ENCODE peak calls at places on chromosome 21, in nine cellular contexts. One of them, this sample, is unnamed.

GRCh38 chr21:15121655-15122120 is 56.9 kb upstream of the NRIP1 start:
- DNase-seq in left ventricle myocardium inferior: peak
- DNase-seq in PC-9: no peak
- DNase-seq in kidney: no peak
- DNase-seq in DND-41: no peak
- DNase-seq in AG04450: peak
- DNase-seq in coronary artery: no peak
- DNase-seq in SJSA1: no peak
- DNase-seq in GM23338: peak
- DNase-seq in this sample: no peak

GRCh38 chr21:42021751-42022430 is 11.7 kb upstream of the ZBTB21 start:
- DNase-seq in left ventricle myocardium inferior: no peak
- DNase-seq in PC-9: no peak
- DNase-seq in kidney: no peak
- DNase-seq in DND-41: no peak
- DNase-seq in AG04450: no peak
- DNase-seq in coronary artery: no peak
- DNase-seq in SJSA1: no peak
- DNase-seq in GM23338: peak
- DNase-seq in this sample: no peak

GRCh38 chr21:34126269-34126668 is 52.9 kb downstream of the MRPS6 start:
- DNase-seq in left ventricle myocardium inferior: no peak
- DNase-seq in PC-9: no peak
- DNase-seq in kidney: no peak
- DNase-seq in DND-41: no peak
- DNase-seq in AG04450: no peak
- DNase-seq in coronary artery: no peak
- DNase-seq in SJSA1: no peak
- DNase-seq in GM23338: peak
- DNase-seq in this sample: peak

GRCh38 chr21:42153746-42154145 is 65.2 kb upstream of the ABCG1 start:
- DNase-seq in left ventricle myocardium inferior: no peak
- DNase-seq in PC-9: no peak
- DNase-seq in kidney: peak
- DNase-seq in DND-41: no peak
- DNase-seq in AG04450: no peak
- DNase-seq in coronary artery: no peak
- DNase-seq in SJSA1: peak
- DNase-seq in GM23338: no peak
- DNase-seq in this sample: no peak

GRCh38 chr21:26444646-26445045 is 128.4 kb downstream of the CYYR1 start:
- DNase-seq in left ventricle myocardium inferior: no peak
- DNase-seq in PC-9: no peak
- DNase-seq in kidney: no peak
- DNase-seq in DND-41: no peak
- DNase-seq in AG04450: no peak
- DNase-seq in coronary artery: no peak
- DNase-seq in SJSA1: no peak
- DNase-seq in GM23338: no peak
- DNase-seq in this sample: no peak

GRCh38 chr21:41961282-41961701 is 7.5 kb upstream of the C2CD2 start:
- DNase-seq in left ventricle myocardium inferior: no peak
- DNase-seq in PC-9: no peak
- DNase-seq in kidney: no peak
- DNase-seq in DND-41: no peak
- DNase-seq in AG04450: peak
- DNase-seq in coronary artery: no peak
- DNase-seq in SJSA1: peak
- DNase-seq in GM23338: no peak
- DNase-seq in this sample: no peak

GRCh38 chr21:34074283-34075098 is 1.1 kb downstream of the MRPS6 start:
- DNase-seq in left ventricle myocardium inferior: no peak
- DNase-seq in PC-9: no peak
- DNase-seq in kidney: no peak
- DNase-seq in DND-41: no peak
- DNase-seq in AG04450: no peak
- DNase-seq in coronary artery: no peak
- DNase-seq in SJSA1: no peak
- DNase-seq in GM23338: peak
- DNase-seq in this sample: peak

GRCh38 chr21:28675265-28676041 is 317.2 kb downstream of the LTN1 start:
- DNase-seq in left ventricle myocardium inferior: no peak
- DNase-seq in PC-9: no peak
- DNase-seq in kidney: no peak
- DNase-seq in DND-41: no peak
- DNase-seq in AG04450: no peak
- DNase-seq in coronary artery: no peak
- DNase-seq in SJSA1: no peak
- DNase-seq in GM23338: no peak
- DNase-seq in this sample: no peak

GRCh38 chr21:28332796-28333195 is 659.9 kb downstream of the LTN1 start:
- DNase-seq in left ventricle myocardium inferior: no peak
- DNase-seq in PC-9: no peak
- DNase-seq in kidney: no peak
- DNase-seq in DND-41: no peak
- DNase-seq in AG04450: no peak
- DNase-seq in coronary artery: no peak
- DNase-seq in SJSA1: no peak
- DNase-seq in GM23338: no peak
- DNase-seq in this sample: no peak

GRCh38 chr21:41610042-41610839 is 102.3 kb upstream of the TMPRSS2 start:
- DNase-seq in left ventricle myocardium inferior: peak
- DNase-seq in PC-9: peak
- DNase-seq in kidney: no peak
- DNase-seq in DND-41: peak
- DNase-seq in AG04450: no peak
- DNase-seq in coronary artery: no peak
- DNase-seq in SJSA1: peak
- DNase-seq in GM23338: peak
- DNase-seq in this sample: peak

GRCh38 chr21:16775056-16775455 is 737.8 kb upstream of the CXADR start:
- DNase-seq in left ventricle myocardium inferior: no peak
- DNase-seq in PC-9: no peak
- DNase-seq in kidney: no peak
- DNase-seq in DND-41: no peak
- DNase-seq in AG04450: no peak
- DNase-seq in coronary artery: no peak
- DNase-seq in SJSA1: no peak
- DNase-seq in GM23338: peak
- DNase-seq in this sample: no peak

GRCh38 chr21:23014021-23014420 is 2015.8 kb downstream of the NCAM2 start:
- DNase-seq in left ventricle myocardium inferior: no peak
- DNase-seq in PC-9: no peak
- DNase-seq in kidney: no peak
- DNase-seq in DND-41: no peak
- DNase-seq in AG04450: no peak
- DNase-seq in coronary artery: no peak
- DNase-seq in SJSA1: no peak
- DNase-seq in GM23338: no peak
- DNase-seq in this sample: no peak

GRCh38 chr21:40846566-40847411 is at the start of gene DSCAM:
- DNase-seq in left ventricle myocardium inferior: no peak
- DNase-seq in PC-9: no peak
- DNase-seq in kidney: no peak
- DNase-seq in DND-41: no peak
- DNase-seq in AG04450: no peak
- DNase-seq in coronary artery: no peak
- DNase-seq in SJSA1: no peak
- DNase-seq in GM23338: peak
- DNase-seq in this sample: no peak

GRCh38 chr21:14403681-14404318 is 20.9 kb upstream of the HSPA13 start:
- DNase-seq in left ventricle myocardium inferior: no peak
- DNase-seq in PC-9: no peak
- DNase-seq in kidney: no peak
- DNase-seq in DND-41: peak
- DNase-seq in AG04450: no peak
- DNase-seq in coronary artery: no peak
- DNase-seq in SJSA1: no peak
- DNase-seq in GM23338: peak
- DNase-seq in this sample: peak

GRCh38 chr21:31553926-31554325 is 105.6 kb upstream of the SOD1 start:
- DNase-seq in left ventricle myocardium inferior: no peak
- DNase-seq in PC-9: no peak
- DNase-seq in kidney: peak
- DNase-seq in DND-41: no peak
- DNase-seq in AG04450: no peak
- DNase-seq in coronary artery: no peak
- DNase-seq in SJSA1: no peak
- DNase-seq in GM23338: no peak
- DNase-seq in this sample: no peak

GRCh38 chr21:31557421-31557955 is 102.0 kb upstream of the SOD1 start:
- DNase-seq in left ventricle myocardium inferior: no peak
- DNase-seq in PC-9: peak
- DNase-seq in kidney: peak
- DNase-seq in DND-41: no peak
- DNase-seq in AG04450: no peak
- DNase-seq in coronary artery: no peak
- DNase-seq in SJSA1: no peak
- DNase-seq in GM23338: peak
- DNase-seq in this sample: no peak

GRCh38 chr21:31554511-31555022 is 104.9 kb upstream of the SOD1 start:
- DNase-seq in left ventricle myocardium inferior: no peak
- DNase-seq in PC-9: no peak
- DNase-seq in kidney: peak
- DNase-seq in DND-41: no peak
- DNase-seq in AG04450: no peak
- DNase-seq in coronary artery: no peak
- DNase-seq in SJSA1: peak
- DNase-seq in GM23338: peak
- DNase-seq in this sample: no peak

GRCh38 chr21:31556662-31557061 is 102.8 kb upstream of the SOD1 start:
- DNase-seq in left ventricle myocardium inferior: no peak
- DNase-seq in PC-9: no peak
- DNase-seq in kidney: peak
- DNase-seq in DND-41: no peak
- DNase-seq in AG04450: no peak
- DNase-seq in coronary artery: no peak
- DNase-seq in SJSA1: no peak
- DNase-seq in GM23338: no peak
- DNase-seq in this sample: no peak

DNA sequence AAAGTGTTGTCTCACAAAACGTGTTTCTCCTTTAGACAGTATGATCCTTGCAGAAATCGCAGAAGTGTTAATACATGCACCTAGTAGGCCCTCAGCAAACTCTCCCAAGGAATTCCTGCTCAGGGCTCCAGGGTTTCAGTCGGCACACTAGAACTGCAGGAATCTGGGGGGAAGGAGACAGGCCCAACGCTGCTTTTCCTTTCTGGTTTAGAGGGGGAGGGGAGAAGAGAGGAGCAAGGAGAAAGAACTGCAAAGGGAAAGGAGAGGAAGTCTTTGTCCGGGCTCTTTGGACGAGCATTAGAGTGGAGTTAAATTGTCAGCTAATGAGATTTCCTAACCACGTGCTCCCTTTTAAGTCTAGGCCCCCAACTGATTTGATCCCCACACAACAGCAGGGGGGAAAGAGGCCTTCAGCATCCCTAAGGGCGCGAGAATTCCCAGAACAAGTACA is 103.7 kb upstream of the SOD1 start:
- DNase-seq in left ventricle myocardium inferior: no peak
- DNase-seq in PC-9: no peak
- DNase-seq in kidney: peak
- DNase-seq in DND-41: no peak
- DNase-seq in AG04450: no peak
- DNase-seq in coronary artery: no peak
- DNase-seq in SJSA1: no peak
- DNase-seq in GM23338: peak
- DNase-seq in this sample: no peak
- H3K4me3 ChIP-seq in left ventricle myocardium inferior: no peak
- H3K4me3 ChIP-seq in PC-9: no peak
- H3K4me3 ChIP-seq in kidney: no peak
- H3K4me3 ChIP-seq in DND-41: no peak
- H3K4me3 ChIP-seq in AG04450: no peak
- H3K4me3 ChIP-seq in coronary artery: no peak
- H3K4me3 ChIP-seq in SJSA1: no peak
- H3K4me3 ChIP-seq in GM23338: peak
- H3K4me3 ChIP-seq in this sample: no peak

DNA sequence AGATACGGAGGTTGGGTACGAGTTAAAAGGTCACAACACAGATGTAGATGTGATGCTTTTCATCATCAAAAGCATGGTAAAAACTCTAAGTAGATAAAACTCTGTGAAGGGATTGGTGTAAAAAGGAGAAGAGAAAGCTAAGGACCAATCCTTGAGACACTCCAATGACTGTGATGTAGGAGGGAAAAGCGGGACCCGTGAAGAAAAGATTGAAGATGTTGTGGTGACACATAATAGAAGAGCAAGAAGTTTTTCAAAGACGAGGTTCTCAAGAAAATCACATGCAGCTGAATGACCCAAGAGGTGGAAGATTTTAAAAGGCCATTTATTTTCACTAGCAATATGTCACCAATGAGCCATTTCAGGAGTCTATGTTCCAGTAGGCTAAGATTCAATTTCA is 179.5 kb downstream of the MRPL39 start:
- DNase-seq in left ventricle myocardium inferior: no peak
- DNase-seq in PC-9: no peak
- DNase-seq in kidney: no peak
- DNase-seq in DND-41: no peak
- DNase-seq in AG04450: no peak
- DNase-seq in coronary artery: no peak
- DNase-seq in SJSA1: no peak
- DNase-seq in GM23338: no peak
- DNase-seq in this sample: no peak
- H3K27ac ChIP-seq in left ventricle myocardium inferior: no peak
- H3K27ac ChIP-seq in PC-9: no peak
- H3K27ac ChIP-seq in kidney: no peak
- H3K27ac ChIP-seq in DND-41: no peak
- H3K27ac ChIP-seq in AG04450: no peak
- H3K27ac ChIP-seq in coronary artery: no peak
- H3K27ac ChIP-seq in SJSA1: no peak
- H3K27ac ChIP-seq in GM23338: no peak
- H3K27ac ChIP-seq in this sample: no peak

GRCh38 chr21:43903451-43904091 is 38.5 kb downstream of the AGPAT3 start:
- DNase-seq in left ventricle myocardium inferior: peak
- DNase-seq in PC-9: no peak
- DNase-seq in kidney: peak
- DNase-seq in DND-41: no peak
- DNase-seq in AG04450: no peak
- DNase-seq in coronary artery: no peak
- DNase-seq in SJSA1: no peak
- DNase-seq in GM23338: no peak
- DNase-seq in this sample: no peak
- H3K4me3 ChIP-seq in left ventricle myocardium inferior: peak
- H3K4me3 ChIP-seq in PC-9: no peak
- H3K4me3 ChIP-seq in kidney: no peak
- H3K4me3 ChIP-seq in DND-41: no peak
- H3K4me3 ChIP-seq in AG04450: no peak
- H3K4me3 ChIP-seq in coronary artery: no peak
- H3K4me3 ChIP-seq in SJSA1: no peak
- H3K4me3 ChIP-seq in GM23338: no peak
- H3K4me3 ChIP-seq in this sample: no peak

DNA sequence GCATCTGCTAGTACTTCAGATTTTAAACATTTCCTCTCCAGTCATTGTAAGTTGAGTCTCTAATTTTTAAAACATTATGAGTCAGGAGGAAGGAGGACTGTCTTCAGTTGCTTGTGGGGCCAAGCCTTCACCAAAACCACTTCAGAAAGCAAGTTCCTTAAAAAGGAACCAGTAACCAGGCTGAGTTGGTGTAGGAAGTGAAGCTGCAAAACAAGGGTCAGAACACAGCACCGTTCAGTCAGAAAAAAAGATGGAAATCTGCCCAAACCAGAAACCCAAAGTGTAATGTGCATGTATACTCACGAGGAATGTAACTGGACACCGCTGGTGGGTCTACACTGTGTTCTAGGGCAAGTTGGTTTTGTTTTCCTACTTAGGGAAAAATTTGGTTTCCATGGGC is 402.1 kb downstream of the SETD4 start:
- DNase-seq in left ventricle myocardium inferior: no peak
- DNase-seq in PC-9: peak
- DNase-seq in kidney: no peak
- DNase-seq in DND-41: peak
- DNase-seq in AG04450: peak
- DNase-seq in coronary artery: no peak
- DNase-seq in SJSA1: no peak
- DNase-seq in GM23338: no peak
- DNase-seq in this sample: no peak
- H3K27ac ChIP-seq in left ventricle myocardium inferior: no peak
- H3K27ac ChIP-seq in PC-9: no peak
- H3K27ac ChIP-seq in kidney: no peak
- H3K27ac ChIP-seq in DND-41: peak
- H3K27ac ChIP-seq in AG04450: peak
- H3K27ac ChIP-seq in coronary artery: no peak
- H3K27ac ChIP-seq in SJSA1: no peak
- H3K27ac ChIP-seq in GM23338: no peak
- H3K27ac ChIP-seq in this sample: no peak

This sample was measured in CD4-positive, CD25-positive, alpha-beta regulatory T cell.